ENCODE peak calls at places on chromosomes 7 and 10, in ten cellular contexts. K is epithelial cell of esophagus, P is NB4, I is lung, A is choroid plexus epithelial cell, M is IMR-90, V is AG04450, Y is GM12865, F is tibial artery, H is fibroblast of lung. S is an unnamed sample.

GRCh38 chr7:11193131-11193867 is 219.6 kb downstream of the PHF14 start:
- DNase-seq in K (peak), P (no peak), I (peak), A (peak), M (no peak), V (no peak), Y (no peak), F (no peak), H (peak), S (peak)

GRCh38 chr10:45410807-45411606 is 37.0 kb downstream of the ALOX5 start:
- DNase-seq in K (no peak), P (no peak), I (no peak), A (no peak), M (no peak), V (no peak), Y (no peak), F (no peak), H (peak), S (peak)

GRCh38 chr10:104279550-104280259 is 10.7 kb downstream of the GSTO2 start:
- DNase-seq in K (no peak), P (no peak), I (no peak), A (no peak), M (no peak), V (no peak), Y (no peak), F (no peak), H (no peak), S (no peak)

GRCh38 chr7:21355406-21355874 is 72.4 kb upstream of the SP4 start:
- DNase-seq in K (no peak), P (peak), I (no peak), A (no peak), M (no peak), V (no peak), Y (peak), F (no peak), H (no peak), S (no peak)

GRCh38 chr10:52308251-52309031 is 5.6 kb upstream of the DKK1 start:
- DNase-seq in K (peak), P (peak), I (peak), A (peak), M (peak), V (peak), Y (peak), F (peak), H (peak), S (peak)

GRCh38 chr10:131725736-131726459 is 174.9 kb upstream of the PPP2R2D start:
- DNase-seq in K (no peak), P (no peak), I (no peak), A (no peak), M (no peak), V (no peak), Y (no peak), F (peak), H (no peak), S (no peak)

GRCh38 chr7:14219125-14219524 is 229.7 kb upstream of the ETV1 start:
- DNase-seq in K (no peak), P (no peak), I (no peak), A (peak), M (no peak), V (no peak), Y (no peak), F (no peak), H (peak), S (peak)

GRCh38 chr10:109881481-109881880 is 41.8 kb downstream of the XPNPEP1 start:
- DNase-seq in K (no peak), P (no peak), I (no peak), A (no peak), M (no peak), V (no peak), Y (no peak), F (no peak), H (no peak), S (no peak)

DNA sequence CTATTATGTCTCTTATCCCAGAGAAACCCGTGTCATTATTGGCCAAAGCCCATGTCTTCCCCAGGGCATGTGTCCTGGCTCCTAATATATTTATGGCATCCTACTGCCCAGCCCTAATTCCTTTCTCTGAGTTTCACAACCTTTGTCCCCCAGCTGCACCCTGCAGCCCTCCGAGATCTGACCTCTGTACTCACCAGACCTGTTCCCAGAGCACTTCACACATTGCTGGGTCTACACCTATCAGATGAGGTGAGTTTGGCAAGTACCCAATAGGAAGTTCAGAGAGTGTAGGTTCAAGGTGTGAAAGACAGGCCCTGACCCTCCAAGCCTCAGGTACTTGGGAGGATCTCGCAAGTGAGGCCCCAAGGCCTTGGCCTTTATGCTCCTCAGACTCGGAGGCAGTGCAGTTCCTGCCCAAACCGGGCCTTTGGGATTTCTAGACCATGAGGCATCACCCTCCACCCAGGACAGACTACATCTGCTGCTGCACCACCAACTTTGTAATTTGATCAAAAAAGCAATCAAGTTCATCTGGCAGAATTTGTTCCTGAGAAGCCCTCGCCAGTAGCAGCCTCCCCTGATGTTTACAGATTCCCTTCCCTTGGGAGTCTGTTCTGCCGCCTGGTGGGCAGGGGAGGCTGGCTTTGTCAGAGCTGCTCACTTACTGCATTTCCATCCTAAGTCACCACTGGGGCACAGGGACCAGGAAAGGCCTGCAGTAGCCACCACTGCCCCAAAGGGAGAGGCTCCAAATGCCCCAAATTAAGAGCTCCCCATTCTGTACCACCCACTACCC is 2.2 kb downstream of the CAMK2G start:
- DNase-seq in K (peak), P (no peak), I (peak), A (peak), M (peak), V (no peak), Y (no peak), F (no peak), H (no peak), S (no peak)
- TF ChIP-seq CTCF in K (peak), P (no peak), I (no peak), A (peak), M (peak), V (peak), Y (no peak), F (peak), H (peak), S (peak)

GRCh38 chr10:129523031-129523722 is 56.1 kb downstream of the MGMT start:
- DNase-seq in K (no peak), P (no peak), I (no peak), A (no peak), M (no peak), V (no peak), Y (no peak), F (no peak), H (no peak), S (no peak)

GRCh38 chr10:129526943-129527342 is 59.9 kb downstream of the MGMT start:
- DNase-seq in K (no peak), P (no peak), I (no peak), A (no peak), M (no peak), V (no peak), Y (no peak), F (no peak), H (no peak), S (no peak)

GRCh38 chr10:129523723-129524316 is 56.8 kb downstream of the MGMT start:
- DNase-seq in K (no peak), P (no peak), I (no peak), A (no peak), M (no peak), V (no peak), Y (no peak), F (no peak), H (no peak), S (no peak)

GRCh38 chr10:129528376-129528978 is 61.4 kb downstream of the MGMT start:
- DNase-seq in K (no peak), P (no peak), I (no peak), A (no peak), M (no peak), V (no peak), Y (no peak), F (no peak), H (no peak), S (no peak)

GRCh38 chr10:129525408-129525807 is 58.4 kb downstream of the MGMT start:
- DNase-seq in K (peak), P (no peak), I (no peak), A (peak), M (peak), V (peak), Y (no peak), F (no peak), H (peak), S (peak)
- H3K4me3 ChIP-seq in K (no peak), P (no peak), I (no peak), A (no peak), M (no peak), V (no peak), Y (no peak), F (peak), H (no peak), S (peak)

DNA sequence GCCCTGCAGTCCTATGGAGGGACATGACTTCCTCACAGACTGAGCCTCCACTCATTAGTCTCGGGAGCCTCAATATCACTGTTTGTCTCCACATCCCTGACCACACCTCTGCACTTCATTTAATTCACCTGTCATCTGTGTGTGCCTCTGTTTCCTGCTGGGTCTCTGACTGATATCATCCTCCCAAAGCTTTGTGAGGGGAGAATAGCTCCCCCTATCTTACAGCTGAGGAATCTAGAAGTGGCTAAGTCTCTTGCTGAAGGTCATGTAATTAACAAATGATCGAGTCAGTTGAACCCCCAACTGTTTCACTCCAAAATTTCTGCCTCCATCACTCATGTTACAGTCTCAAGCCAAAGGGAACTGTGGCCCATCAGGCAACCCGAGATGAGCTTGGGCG is 5.5 kb upstream of the CPXM2 start:
- DNase-seq in K (no peak), P (no peak), I (no peak), A (no peak), M (no peak), V (no peak), Y (no peak), F (no peak), H (no peak), S (no peak)
- TF ChIP-seq CTCF in K (no peak), P (peak), I (no peak), A (no peak), M (no peak), V (no peak), Y (peak), F (peak), H (no peak), S (peak)

DNA sequence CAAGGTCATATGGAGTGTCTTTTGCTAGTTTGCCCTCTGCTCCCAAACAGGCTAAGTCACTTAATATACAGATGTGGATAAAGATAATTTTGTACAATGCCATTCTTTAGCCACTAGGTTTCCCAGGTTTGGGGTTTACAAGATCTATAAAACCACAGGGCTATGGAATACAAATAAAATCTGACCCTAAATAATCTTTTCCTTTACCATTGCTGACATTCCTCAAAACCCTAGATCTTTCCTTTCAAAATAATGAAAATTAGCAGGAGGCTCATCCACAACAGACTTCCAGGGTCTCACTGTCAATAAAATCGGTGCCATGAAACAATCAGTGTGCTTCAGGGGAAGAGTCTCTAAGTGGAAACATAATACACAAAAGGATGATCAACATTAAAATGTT is 148.4 kb downstream of the CPEB3 start:
- DNase-seq in K (no peak), P (no peak), I (no peak), A (no peak), M (no peak), V (no peak), Y (no peak), F (no peak), H (no peak), S (no peak)
- H3K4me3 ChIP-seq in K (no peak), P (no peak), I (no peak), A (no peak), M (no peak), V (no peak), Y (peak), F (no peak), H (no peak), S (no peak)

GRCh38 chr7:34282271-34282670 is 375.7 kb upstream of the NPSR1 start:
- DNase-seq in K (no peak), P (no peak), I (no peak), A (no peak), M (no peak), V (no peak), Y (no peak), F (no peak), H (peak), S (peak)

GRCh38 chr7:34275629-34276028 is 370.3 kb downstream of the BMPER start:
- DNase-seq in K (peak), P (no peak), I (no peak), A (no peak), M (no peak), V (no peak), Y (no peak), F (no peak), H (no peak), S (no peak)

GRCh38 chr7:34277801-34278195 is 372.5 kb downstream of the BMPER start:
- DNase-seq in K (peak), P (no peak), I (no peak), A (no peak), M (no peak), V (no peak), Y (no peak), F (no peak), H (peak), S (peak)

GRCh38 chr7:34277016-34277800 is 371.9 kb downstream of the BMPER start:
- DNase-seq in K (peak), P (peak), I (no peak), A (peak), M (peak), V (no peak), Y (peak), F (no peak), H (peak), S (peak)

GRCh38 chr7:34281260-34281659 is 375.9 kb downstream of the BMPER start:
- DNase-seq in K (peak), P (peak), I (no peak), A (peak), M (no peak), V (no peak), Y (no peak), F (no peak), H (no peak), S (no peak)
- TF ChIP-seq CTCF in K (peak), P (peak), I (no peak), A (peak), M (peak), V (no peak), Y (no peak), F (no peak), H (no peak), S (no peak)

GRCh38 chr10:103202319-103202718 is 9.2 kb upstream of the NT5C2 start:
- DNase-seq in K (no peak), P (peak), I (no peak), A (no peak), M (no peak), V (no peak), Y (no peak), F (no peak), H (no peak), S (no peak)

GRCh38 chr10:103203466-103203865 is 10.4 kb upstream of the NT5C2 start:
- DNase-seq in K (peak), P (no peak), I (no peak), A (no peak), M (no peak), V (no peak), Y (no peak), F (no peak), H (no peak), S (no peak)

GRCh38 chr10:103204353-103205255 is 11.5 kb upstream of the NT5C2 start:
- DNase-seq in K (no peak), P (no peak), I (no peak), A (peak), M (peak), V (peak), Y (no peak), F (no peak), H (no peak), S (no peak)

GRCh38 chr10:103207141-103207540 is 14.1 kb upstream of the NT5C2 start:
- DNase-seq in K (no peak), P (no peak), I (no peak), A (no peak), M (no peak), V (no peak), Y (no peak), F (no peak), H (no peak), S (no peak)
- H3K4me3 ChIP-seq in K (no peak), P (no peak), I (no peak), A (no peak), M (no peak), V (no peak), Y (no peak), F (no peak), H (no peak), S (no peak)